ENCODE peak calls at places on chromosomes 4 and X, in eight cellular contexts. Z is ovary, G is mammary epithelial cell, Y is right lobe of liver, P is IMR-90, U is stomach, V is heart left ventricle, E is PC-9. S is an unnamed sample.

GRCh38 chrX:41605144-41605543 is 83.6 kb upstream of the GPR34 start:
- DNase-seq in G (no peak), P (no peak), U (no peak), E (no peak), Z (no peak), Y (no peak), V (no peak), S (peak; percentile 7)

GRCh38 chr4:169071781-169072180 is 61.7 kb upstream of the CBR4 start:
- DNase-seq in E (no peak), V (no peak), Y (no peak), Z (no peak), U (no peak), P (peak; percentile 20), G (no peak), S (no peak)

GRCh38 chr4:24511371-24512063 is 72.8 kb downstream of the DHX15 start:
- DNase-seq in V (no peak), Z (no peak), U (no peak), P (peak; percentile 89), E (no peak), Y (no peak), G (no peak), S (no peak)

GRCh38 chr4:148067307-148067916 is 335.5 kb downstream of the ARHGAP10 start:
- DNase-seq in E (no peak), Y (no peak), U (no peak), G (no peak), V (no peak), P (no peak), Z (no peak), S (no peak)

GRCh38 chr4:165515201-165515600 is 136.4 kb downstream of the CPE start:
- DNase-seq in P (no peak), G (no peak), U (no peak), V (no peak), Z (no peak), Y (no peak), E (no peak), S (no peak)

GRCh38 chr4:129926936-129927335 is 831.0 kb downstream of the C4orf33 start:
- DNase-seq in G (no peak), E (no peak), U (no peak), P (no peak), V (no peak), Y (no peak), Z (no peak), S (no peak)

GRCh38 chrX:53049127-53049517 is 533 bp downstream of the GPR173 start:
- DNase-seq in P (no peak), U (no peak), V (no peak), Z (no peak), G (no peak), E (no peak), Y (no peak), S (no peak)

GRCh38 chrX:115493015-115493414 is 68.0 kb upstream of the PLS3 start:
- DNase-seq in Z (no peak), Y (peak; percentile 59), V (no peak), E (no peak), G (no peak), U (no peak), P (no peak), S (no peak)

GRCh38 chrX:9829308-9830267 is 43.4 kb downstream of the SHROOM2 start:
- DNase-seq in V (no peak), P (peak; percentile 82), Z (no peak), G (peak; percentile 92), Y (no peak), U (no peak), E (peak; percentile 94), S (peak; percentile 94)

GRCh38 chrX:32116047-32116446 is 1044.2 kb upstream of the FTHL17 start:
- DNase-seq in V (no peak), Y (no peak), U (no peak), Z (no peak), E (no peak), G (no peak), P (no peak), S (no peak)

GRCh38 chrX:141278306-141278705 is 36.0 kb upstream of the SPANXC start:
- DNase-seq in P (peak; percentile 6), Z (no peak), Y (no peak), V (no peak), G (no peak), E (no peak), U (no peak), S (peak; percentile 0)

GRCh38 chrX:15107367-15107988 is 162.4 kb downstream of the ASB9 start:
- DNase-seq in E (no peak), P (no peak), G (no peak), V (no peak), U (no peak), Y (no peak), Z (no peak), S (no peak)

GRCh38 chr4:40698733-40699132 is 51.0 kb upstream of the NSUN7 start:
- DNase-seq in P (no peak), G (no peak), V (no peak), Y (no peak), E (no peak), U (no peak), Z (no peak), S (no peak)

GRCh38 chrX:1190596-1191145 is 21.8 kb downstream of the CRLF2 start:
- DNase-seq in Z (no peak), G (no peak), V (no peak), E (no peak), P (no peak), Y (peak; percentile 22), U (no peak), S (no peak)

GRCh38 chr4:138190452-138190858 is 51.7 kb downstream of the SLC7A11 start:
- DNase-seq in G (no peak), Y (no peak), P (no peak), E (no peak), Z (no peak), U (no peak), V (no peak), S (no peak)

GRCh38 chrX:74085642-74086236 is 218.2 kb upstream of the ZCCHC13 start:
- DNase-seq in Z (no peak), Y (peak; percentile 47), E (no peak), U (no peak), G (no peak), P (no peak), V (no peak), S (no peak)

GRCh38 chrX:74080165-74080564 is 223.8 kb upstream of the ZCCHC13 start:
- DNase-seq in E (no peak), P (peak; percentile 11), V (no peak), Z (no peak), Y (no peak), U (no peak), G (peak; percentile 26), S (no peak)
- H3K27ac ChIP-seq in E (no peak overlapping the region), P (no peak overlapping the region), V (no peak overlapping the region), Z (no peak overlapping the region), Y (no peak overlapping the region), U (no peak overlapping the region), G (no peak overlapping the region), S (no peak overlapping the region)

GRCh38 chrX:94288972-94289371 is 615.0 kb downstream of the FAM133A start:
- DNase-seq in E (no peak), Z (no peak), Y (no peak), G (no peak), U (no peak), P (no peak), V (no peak), S (no peak)

GRCh38 chrX:94288325-94288724 is 614.3 kb downstream of the FAM133A start:
- DNase-seq in Z (no peak), V (no peak), Y (no peak), E (no peak), U (no peak), P (no peak), G (no peak), S (no peak)
- TF ChIP-seq CTCF in Z (no peak), V (no peak), Y (peak; percentile 22), E (peak; percentile 26), U (no peak), P (no peak), G (peak; percentile 24), S (no peak)

DNA sequence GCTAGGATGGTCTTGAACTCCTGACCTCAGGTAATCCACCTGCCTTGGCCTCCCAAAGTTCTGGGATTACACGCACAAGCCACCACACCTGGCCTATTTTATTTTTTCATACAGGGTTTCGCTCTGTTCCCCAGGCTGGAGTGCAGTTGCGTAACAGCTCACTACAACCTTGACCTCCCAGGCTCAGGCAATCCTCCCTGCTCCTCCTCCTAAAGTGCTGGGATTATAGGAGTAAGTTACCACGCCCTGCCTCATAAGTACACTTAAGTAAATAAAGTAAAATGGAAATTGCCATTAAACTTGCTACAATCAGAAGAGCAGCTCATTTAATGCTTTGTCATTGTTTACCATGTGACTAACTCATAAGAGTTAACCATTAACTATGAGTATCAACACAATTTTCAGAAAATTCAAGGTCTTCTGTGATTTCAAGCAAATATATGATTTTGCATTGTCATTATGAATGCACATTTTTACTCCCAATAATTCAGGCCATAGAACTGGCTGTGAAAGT is 12.3 kb downstream of the UGDH start:
- DNase-seq in G (no peak), P (peak; percentile 66), Z (peak; percentile 65), V (no peak), E (peak; percentile 97), U (peak; percentile 63), Y (peak; percentile 81), S (no peak)
- H3K27ac ChIP-seq in G (peak overlapping the region; percentile 11), P (peak overlapping the region; percentile 85), Z (peak overlapping the region; percentile 22), V (no peak overlapping the region), E (peak overlapping the region; percentile 100), U (peak overlapping the region; percentile 62), Y (peak overlapping the region; percentile 61), S (no peak overlapping the region)

GRCh38 chr4:113358784-113359183 is 309.3 kb downstream of the ANK2 start:
- DNase-seq in Z (no peak), E (no peak), U (no peak), Y (no peak), G (no peak), V (no peak), P (no peak), S (no peak)
- TF ChIP-seq CTCF in Z (no peak), E (peak; percentile 20), U (no peak), Y (no peak), G (no peak), V (no peak), P (peak; percentile 24), S (peak; percentile 25)

GRCh38 chr4:10007436-10007740 is 13.9 kb downstream of the SLC2A9 start:
- DNase-seq in U (no peak), Z (no peak), E (no peak), G (no peak), V (no peak), Y (no peak), P (no peak), S (no peak)
- H3K27ac ChIP-seq in U (peak overlapping the region; percentile 86), Z (no peak overlapping the region), E (peak overlapping the region; percentile 100), G (peak overlapping the region; percentile 77), V (no peak overlapping the region), Y (no peak overlapping the region), P (no peak overlapping the region), S (peak overlapping the region; percentile 68)

GRCh38 chrX:26445288-26445687 is 229.3 kb downstream of the MAGEB5 start:
- DNase-seq in Y (no peak), Z (no peak), V (no peak), G (no peak), U (no peak), P (no peak), E (no peak), S (no peak)

GRCh38 chrX:26442340-26442739 is 226.4 kb downstream of the MAGEB5 start:
- DNase-seq in Y (no peak), U (no peak), P (peak; percentile 26), E (no peak), G (peak; percentile 3), Z (no peak), V (no peak), S (no peak)
- TF ChIP-seq CTCF in Y (peak; percentile 25), U (no peak), P (peak; percentile 51), E (peak; percentile 51), G (peak; percentile 47), Z (no peak), V (peak; percentile 32), S (peak; percentile 58)

GRCh38 chrX:2548731-2549423 is 48.1 kb upstream of the DHRSX start:
- DNase-seq in P (no peak), V (no peak), G (no peak), U (no peak), E (no peak), Z (no peak), Y (no peak), S (no peak)
- H3K27ac ChIP-seq in P (no peak overlapping the region), V (no peak overlapping the region), G (no peak overlapping the region), U (no peak overlapping the region), E (no peak overlapping the region), Z (no peak overlapping the region), Y (no peak overlapping the region), S (no peak overlapping the region)